ENCODE peak calls at places on chromosomes 2 and 18, in seven cellular contexts. One of them, this sample, is unnamed.

GRCh38 chr2:198394208-198394607 is 589.8 kb downstream of the PLCL1 start:
- DNase-seq in suprapubic skin: no peak
- DNase-seq in cardiac fibroblast: no peak
- DNase-seq in transverse colon: no peak
- DNase-seq in IMR-90: no peak
- DNase-seq in astrocyte of the spinal cord: no peak
- DNase-seq in mesendoderm: no peak
- DNase-seq in this sample: no peak

GRCh38 chr18:37282386-37283037 is 283.1 kb downstream of the CELF4 start:
- DNase-seq in suprapubic skin: no peak
- DNase-seq in cardiac fibroblast: no peak
- DNase-seq in transverse colon: no peak
- DNase-seq in IMR-90: no peak
- DNase-seq in astrocyte of the spinal cord: no peak
- DNase-seq in mesendoderm: peak; percentile 49
- DNase-seq in this sample: no peak

GRCh38 chr2:158507141-158507540 is 50.4 kb downstream of the PKP4 start:
- DNase-seq in suprapubic skin: no peak
- DNase-seq in cardiac fibroblast: no peak
- DNase-seq in transverse colon: no peak
- DNase-seq in IMR-90: no peak
- DNase-seq in astrocyte of the spinal cord: peak; percentile 24
- DNase-seq in mesendoderm: no peak
- DNase-seq in this sample: peak; percentile 71

GRCh38 chr2:38122344-38122743 is 46.4 kb upstream of the CYP1B1 start:
- DNase-seq in suprapubic skin: no peak
- DNase-seq in cardiac fibroblast: peak; percentile 81
- DNase-seq in transverse colon: no peak
- DNase-seq in IMR-90: no peak
- DNase-seq in astrocyte of the spinal cord: no peak
- DNase-seq in mesendoderm: no peak
- DNase-seq in this sample: no peak

GRCh38 chr2:58289029-58289428 is 47.9 kb upstream of the FANCL start:
- DNase-seq in suprapubic skin: no peak
- DNase-seq in cardiac fibroblast: no peak
- DNase-seq in transverse colon: no peak
- DNase-seq in IMR-90: peak; percentile 2
- DNase-seq in astrocyte of the spinal cord: no peak
- DNase-seq in mesendoderm: peak; percentile 19
- DNase-seq in this sample: peak; percentile 93

GRCh38 chr2:164028764-164029534 is 293.1 kb upstream of the FIGN start:
- DNase-seq in suprapubic skin: no peak
- DNase-seq in cardiac fibroblast: peak; percentile 48
- DNase-seq in transverse colon: no peak
- DNase-seq in IMR-90: no peak
- DNase-seq in astrocyte of the spinal cord: peak; percentile 59
- DNase-seq in mesendoderm: peak; percentile 27
- DNase-seq in this sample: no peak

GRCh38 chr18:48955528-48956261 is 4.9 kb upstream of the SMAD7 start:
- DNase-seq in suprapubic skin: no peak
- DNase-seq in cardiac fibroblast: peak; percentile 72
- DNase-seq in transverse colon: no peak
- DNase-seq in IMR-90: peak; percentile 85
- DNase-seq in astrocyte of the spinal cord: peak; percentile 78
- DNase-seq in mesendoderm: peak; percentile 80
- DNase-seq in this sample: peak; percentile 63

GRCh38 chr18:78527984-78528383 is 451.6 kb upstream of the SALL3 start:
- DNase-seq in suprapubic skin: no peak
- DNase-seq in cardiac fibroblast: no peak
- DNase-seq in transverse colon: no peak
- DNase-seq in IMR-90: no peak
- DNase-seq in astrocyte of the spinal cord: no peak
- DNase-seq in mesendoderm: no peak
- DNase-seq in this sample: no peak

GRCh38 chr2:182426082-182426914 is 538 bp downstream of the PDE1A start:
- DNase-seq in suprapubic skin: no peak
- DNase-seq in cardiac fibroblast: peak; percentile 72
- DNase-seq in transverse colon: no peak
- DNase-seq in IMR-90: peak; percentile 57
- DNase-seq in astrocyte of the spinal cord: no peak
- DNase-seq in mesendoderm: no peak
- DNase-seq in this sample: peak; percentile 7

GRCh38 chr18:76356666-76357065 is 138.4 kb downstream of the ZNF516 start:
- DNase-seq in suprapubic skin: no peak
- DNase-seq in cardiac fibroblast: no peak
- DNase-seq in transverse colon: no peak
- DNase-seq in IMR-90: no peak
- DNase-seq in astrocyte of the spinal cord: no peak
- DNase-seq in mesendoderm: no peak
- DNase-seq in this sample: no peak

DNA sequence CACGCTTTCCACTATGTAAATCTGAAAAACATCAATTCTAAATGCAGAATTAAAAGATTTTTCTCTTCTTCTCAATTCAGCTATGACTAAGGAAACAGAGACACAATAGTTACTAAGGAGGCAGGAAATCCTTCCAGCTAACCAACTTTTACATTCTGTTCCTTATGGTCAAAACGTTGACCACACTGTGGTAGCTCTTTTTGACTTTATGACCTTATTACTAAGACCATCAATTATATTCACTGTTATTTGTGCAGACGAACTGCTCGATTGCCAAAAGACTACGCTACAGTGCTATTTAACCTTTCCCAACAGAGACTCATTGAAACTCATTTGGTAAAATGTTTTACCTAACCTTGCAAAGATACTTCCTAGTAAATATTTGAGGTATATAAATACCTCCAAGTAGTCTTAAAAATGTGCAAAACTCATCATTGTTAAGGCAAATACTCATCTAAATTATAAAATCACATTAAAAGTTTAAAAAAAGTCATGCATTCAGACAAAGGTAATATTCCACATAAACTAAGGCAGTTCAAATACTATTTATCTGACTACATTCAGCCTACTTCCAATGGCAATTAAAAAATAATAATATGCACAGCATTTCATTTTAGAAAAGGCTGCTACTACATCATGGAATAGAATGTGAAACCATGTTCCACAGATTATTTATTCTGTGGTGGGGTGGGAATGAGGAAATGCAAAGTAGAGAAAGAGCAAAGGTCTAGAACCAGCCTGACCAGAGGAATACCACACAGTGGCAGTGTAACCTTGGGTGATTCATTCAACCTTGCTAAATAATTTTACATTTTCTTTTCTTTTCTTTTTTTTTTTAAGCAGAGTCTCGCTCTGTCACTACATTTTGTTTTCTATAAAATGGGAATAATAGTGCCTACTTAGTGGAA is 139.8 kb downstream of the THADA start:
- DNase-seq in suprapubic skin: no peak
- DNase-seq in cardiac fibroblast: peak; percentile 72
- DNase-seq in transverse colon: no peak
- DNase-seq in IMR-90: peak; percentile 75
- DNase-seq in astrocyte of the spinal cord: peak; percentile 94
- DNase-seq in mesendoderm: peak; percentile 25
- DNase-seq in this sample: no peak
- H3K4me3 ChIP-seq in suprapubic skin: no peak overlapping the region
- H3K4me3 ChIP-seq in cardiac fibroblast: no peak overlapping the region
- H3K4me3 ChIP-seq in transverse colon: no peak overlapping the region
- H3K4me3 ChIP-seq in IMR-90: no peak overlapping the region
- H3K4me3 ChIP-seq in astrocyte of the spinal cord: no peak overlapping the region
- H3K4me3 ChIP-seq in mesendoderm: no peak overlapping the region
- H3K4me3 ChIP-seq in this sample: no peak overlapping the region

GRCh38 chr18:13265901-13266207 is 47.3 kb downstream of the LDLRAD4 start:
- DNase-seq in suprapubic skin: no peak
- DNase-seq in cardiac fibroblast: no peak
- DNase-seq in transverse colon: no peak
- DNase-seq in IMR-90: no peak
- DNase-seq in astrocyte of the spinal cord: no peak
- DNase-seq in mesendoderm: no peak
- DNase-seq in this sample: no peak

GRCh38 chr18:13262839-13263691 is 44.5 kb downstream of the LDLRAD4 start:
- DNase-seq in suprapubic skin: peak; percentile 54
- DNase-seq in cardiac fibroblast: no peak
- DNase-seq in transverse colon: no peak
- DNase-seq in IMR-90: no peak
- DNase-seq in astrocyte of the spinal cord: no peak
- DNase-seq in mesendoderm: no peak
- DNase-seq in this sample: no peak

GRCh38 chr18:13266208-13267100 is 47.9 kb downstream of the LDLRAD4 start:
- DNase-seq in suprapubic skin: peak; percentile 84
- DNase-seq in cardiac fibroblast: no peak
- DNase-seq in transverse colon: no peak
- DNase-seq in IMR-90: no peak
- DNase-seq in astrocyte of the spinal cord: no peak
- DNase-seq in mesendoderm: no peak
- DNase-seq in this sample: no peak

GRCh38 chr18:13264091-13264777 is 45.7 kb downstream of the LDLRAD4 start:
- DNase-seq in suprapubic skin: peak; percentile 64
- DNase-seq in cardiac fibroblast: peak; percentile 55
- DNase-seq in transverse colon: no peak
- DNase-seq in IMR-90: no peak
- DNase-seq in astrocyte of the spinal cord: no peak
- DNase-seq in mesendoderm: no peak
- DNase-seq in this sample: no peak

GRCh38 chr18:13264986-13265900 is 46.7 kb downstream of the LDLRAD4 start:
- DNase-seq in suprapubic skin: peak; percentile 66
- DNase-seq in cardiac fibroblast: no peak
- DNase-seq in transverse colon: no peak
- DNase-seq in IMR-90: no peak
- DNase-seq in astrocyte of the spinal cord: no peak
- DNase-seq in mesendoderm: no peak
- DNase-seq in this sample: no peak
- H3K4me3 ChIP-seq in suprapubic skin: no peak overlapping the region
- H3K4me3 ChIP-seq in cardiac fibroblast: no peak overlapping the region
- H3K4me3 ChIP-seq in transverse colon: no peak overlapping the region
- H3K4me3 ChIP-seq in IMR-90: no peak overlapping the region
- H3K4me3 ChIP-seq in astrocyte of the spinal cord: no peak overlapping the region
- H3K4me3 ChIP-seq in mesendoderm: no peak overlapping the region
- H3K4me3 ChIP-seq in this sample: no peak overlapping the region

GRCh38 chr2:219572237-219573001 is at the start of gene INHA:
- DNase-seq in suprapubic skin: no peak
- DNase-seq in cardiac fibroblast: no peak
- DNase-seq in transverse colon: no peak
- DNase-seq in IMR-90: no peak
- DNase-seq in astrocyte of the spinal cord: no peak
- DNase-seq in mesendoderm: no peak
- DNase-seq in this sample: no peak
- H3K4me3 ChIP-seq in suprapubic skin: peak within 1 kb of the TSS; percentile 93
- H3K4me3 ChIP-seq in cardiac fibroblast: peak within 1 kb of the TSS; percentile 40
- H3K4me3 ChIP-seq in transverse colon: peak within 1 kb of the TSS; percentile 55
- H3K4me3 ChIP-seq in IMR-90: peak within 1 kb of the TSS; percentile 94
- H3K4me3 ChIP-seq in astrocyte of the spinal cord: peak within 1 kb of the TSS; percentile 57
- H3K4me3 ChIP-seq in mesendoderm: no peak within 1 kb of the TSS
- H3K4me3 ChIP-seq in this sample: peak within 1 kb of the TSS; percentile 66

GRCh38 chr2:59888015-59888414 is 665.4 kb downstream of the BCL11A start:
- DNase-seq in suprapubic skin: no peak
- DNase-seq in cardiac fibroblast: no peak
- DNase-seq in transverse colon: no peak
- DNase-seq in IMR-90: no peak
- DNase-seq in astrocyte of the spinal cord: no peak
- DNase-seq in mesendoderm: peak; percentile 86
- DNase-seq in this sample: no peak
- H3K4me3 ChIP-seq in suprapubic skin: no peak overlapping the region
- H3K4me3 ChIP-seq in cardiac fibroblast: no peak overlapping the region
- H3K4me3 ChIP-seq in transverse colon: no peak overlapping the region
- H3K4me3 ChIP-seq in IMR-90: no peak overlapping the region
- H3K4me3 ChIP-seq in astrocyte of the spinal cord: no peak overlapping the region
- H3K4me3 ChIP-seq in mesendoderm: no peak overlapping the region
- H3K4me3 ChIP-seq in this sample: no peak overlapping the region

This sample was measured in bronchial epithelial cell.